ENCODE peak calls at places on chromosomes 11 and 22, in nine cellular contexts. One of them, this sample, is unnamed.

GRCh38 chr22:39954584-39955055 is 5.6 kb upstream of the TMA7B start:
- DNase-seq in activated gamma-delta T cell treated with Interleukin-2 at 50 U/mL for 16 hours: no peak
- DNase-seq in psoas muscle: no peak
- DNase-seq in neural progenitor cell: no peak
- DNase-seq in stimulated activated CD8-positive, alpha-beta memory T cell treated with anti-CD3 and anti-CD28 coated beads, Interleukin-7, amount 100 ng/mL, for 1 hour: no peak
- DNase-seq in dermis blood vessel endothelial cell: peak; percentile 45
- DNase-seq in NCI-H1105: no peak
- DNase-seq in hepatocyte: no peak
- DNase-seq in activated T-cell treated with anti-CD3 and anti-CD28 coated beads for 1 hour: no peak
- DNase-seq in this sample: no peak

GRCh38 chr11:28701760-28702449 is 593.7 kb downstream of the METTL15 start:
- DNase-seq in NCI-H1105: no peak
- DNase-seq in dermis blood vessel endothelial cell: peak; percentile 64
- DNase-seq in hepatocyte: no peak
- DNase-seq in stimulated activated CD8-positive, alpha-beta memory T cell treated with anti-CD3 and anti-CD28 coated beads, Interleukin-7, amount 100 ng/mL, for 1 hour: no peak
- DNase-seq in neural progenitor cell: no peak
- DNase-seq in psoas muscle: no peak
- DNase-seq in activated gamma-delta T cell treated with Interleukin-2 at 50 U/mL for 16 hours: no peak
- DNase-seq in activated T-cell treated with anti-CD3 and anti-CD28 coated beads for 1 hour: no peak
- DNase-seq in this sample: peak; percentile 83

GRCh38 chr11:2150206-2150847 is 10.7 kb downstream of the INS start:
- DNase-seq in hepatocyte: peak; percentile 68
- DNase-seq in dermis blood vessel endothelial cell: peak; percentile 81
- DNase-seq in psoas muscle: no peak
- DNase-seq in stimulated activated CD8-positive, alpha-beta memory T cell treated with anti-CD3 and anti-CD28 coated beads, Interleukin-7, amount 100 ng/mL, for 1 hour: no peak
- DNase-seq in NCI-H1105: peak; percentile 42
- DNase-seq in neural progenitor cell: peak; percentile 86
- DNase-seq in activated T-cell treated with anti-CD3 and anti-CD28 coated beads for 1 hour: no peak
- DNase-seq in activated gamma-delta T cell treated with Interleukin-2 at 50 U/mL for 16 hours: no peak
- DNase-seq in this sample: no peak

GRCh38 chr11:66291706-66292542 is at the start of gene TMEM151A:
- DNase-seq in hepatocyte: peak; percentile 63
- DNase-seq in activated T-cell treated with anti-CD3 and anti-CD28 coated beads for 1 hour: no peak
- DNase-seq in stimulated activated CD8-positive, alpha-beta memory T cell treated with anti-CD3 and anti-CD28 coated beads, Interleukin-7, amount 100 ng/mL, for 1 hour: no peak
- DNase-seq in psoas muscle: no peak
- DNase-seq in dermis blood vessel endothelial cell: no peak
- DNase-seq in activated gamma-delta T cell treated with Interleukin-2 at 50 U/mL for 16 hours: no peak
- DNase-seq in neural progenitor cell: peak; percentile 59
- DNase-seq in NCI-H1105: peak; percentile 21
- DNase-seq in this sample: peak; percentile 77

GRCh38 chr11:66221726-66222236 is 46.7 kb upstream of the RAB1B start:
- DNase-seq in stimulated activated CD8-positive, alpha-beta memory T cell treated with anti-CD3 and anti-CD28 coated beads, Interleukin-7, amount 100 ng/mL, for 1 hour: no peak
- DNase-seq in dermis blood vessel endothelial cell: no peak
- DNase-seq in activated gamma-delta T cell treated with Interleukin-2 at 50 U/mL for 16 hours: no peak
- DNase-seq in psoas muscle: peak; percentile 26
- DNase-seq in NCI-H1105: no peak
- DNase-seq in activated T-cell treated with anti-CD3 and anti-CD28 coated beads for 1 hour: no peak
- DNase-seq in hepatocyte: no peak
- DNase-seq in neural progenitor cell: no peak
- DNase-seq in this sample: peak; percentile 33

GRCh38 chr11:106420048-106420665 is 342.7 kb downstream of the AASDHPPT start:
- DNase-seq in stimulated activated CD8-positive, alpha-beta memory T cell treated with anti-CD3 and anti-CD28 coated beads, Interleukin-7, amount 100 ng/mL, for 1 hour: no peak
- DNase-seq in activated gamma-delta T cell treated with Interleukin-2 at 50 U/mL for 16 hours: no peak
- DNase-seq in activated T-cell treated with anti-CD3 and anti-CD28 coated beads for 1 hour: no peak
- DNase-seq in neural progenitor cell: no peak
- DNase-seq in dermis blood vessel endothelial cell: no peak
- DNase-seq in hepatocyte: no peak
- DNase-seq in NCI-H1105: no peak
- DNase-seq in psoas muscle: no peak
- DNase-seq in this sample: no peak

GRCh38 chr11:120088056-120088455 is 49.9 kb downstream of the TRIM29 start:
- DNase-seq in stimulated activated CD8-positive, alpha-beta memory T cell treated with anti-CD3 and anti-CD28 coated beads, Interleukin-7, amount 100 ng/mL, for 1 hour: no peak
- DNase-seq in activated T-cell treated with anti-CD3 and anti-CD28 coated beads for 1 hour: no peak
- DNase-seq in NCI-H1105: no peak
- DNase-seq in activated gamma-delta T cell treated with Interleukin-2 at 50 U/mL for 16 hours: no peak
- DNase-seq in neural progenitor cell: no peak
- DNase-seq in psoas muscle: no peak
- DNase-seq in hepatocyte: no peak
- DNase-seq in dermis blood vessel endothelial cell: no peak
- DNase-seq in this sample: no peak

GRCh38 chr11:87173185-87174039 is 135.7 kb downstream of the TMEM135 start:
- DNase-seq in NCI-H1105: peak; percentile 26
- DNase-seq in dermis blood vessel endothelial cell: peak; percentile 82
- DNase-seq in stimulated activated CD8-positive, alpha-beta memory T cell treated with anti-CD3 and anti-CD28 coated beads, Interleukin-7, amount 100 ng/mL, for 1 hour: no peak
- DNase-seq in activated T-cell treated with anti-CD3 and anti-CD28 coated beads for 1 hour: no peak
- DNase-seq in activated gamma-delta T cell treated with Interleukin-2 at 50 U/mL for 16 hours: no peak
- DNase-seq in neural progenitor cell: no peak
- DNase-seq in hepatocyte: peak; percentile 49
- DNase-seq in psoas muscle: no peak
- DNase-seq in this sample: peak; percentile 95

GRCh38 chr22:38172489-38173155 is 9.0 kb downstream of the PLA2G6 start:
- DNase-seq in neural progenitor cell: no peak
- DNase-seq in activated gamma-delta T cell treated with Interleukin-2 at 50 U/mL for 16 hours: peak; percentile 68
- DNase-seq in stimulated activated CD8-positive, alpha-beta memory T cell treated with anti-CD3 and anti-CD28 coated beads, Interleukin-7, amount 100 ng/mL, for 1 hour: no peak
- DNase-seq in hepatocyte: no peak
- DNase-seq in NCI-H1105: no peak
- DNase-seq in activated T-cell treated with anti-CD3 and anti-CD28 coated beads for 1 hour: no peak
- DNase-seq in psoas muscle: peak; percentile 77
- DNase-seq in dermis blood vessel endothelial cell: peak; percentile 99
- DNase-seq in this sample: peak; percentile 59

This sample was measured in DMS53.